ENCODE peak calls at places on chromosomes 5 and 9, in five cellular contexts. H is right lobe of liver, Y is A549, D is ovary, E is stomach. O is an unnamed sample.

GRCh38 chr5:56951946-56952691 is at the start of gene MIER3:
- DNase-seq in H (peak; percentile 84), Y (peak; percentile 75), D (peak; percentile 86), E (peak; percentile 81), O (peak; percentile 88)

GRCh38 chr5:113020461-113021273 is 44.1 kb downstream of the DCP2 start:
- DNase-seq in H (no peak), Y (no peak), D (no peak), E (no peak), O (no peak)

GRCh38 chr5:39249560-39250274 is 30.4 kb upstream of the FYB1 start:
- DNase-seq in H (no peak), Y (no peak), D (no peak), E (no peak), O (no peak)

GRCh38 chr5:112254303-112254702 is 164.8 kb downstream of the EPB41L4A start:
- DNase-seq in H (no peak), Y (no peak), D (no peak), E (no peak), O (no peak)

GRCh38 chr9:76725181-76725580 is 39.1 kb upstream of the PCA3 start:
- DNase-seq in H (no peak), Y (no peak), D (no peak), E (no peak), O (no peak)

GRCh38 chr5:134466241-134467069 is 54.8 kb upstream of the CDKN2AIPNL start:
- DNase-seq in H (peak; percentile 100), Y (peak; percentile 94), D (peak; percentile 99), E (peak; percentile 97), O (peak; percentile 99)

GRCh38 chr9:98627291-98627690 is 81.4 kb downstream of the GABBR2 start:
- DNase-seq in H (no peak), Y (no peak), D (no peak), E (no peak), O (no peak)

GRCh38 chr9:77589046-77589795 is 58.9 kb downstream of the GNA14 start:
- DNase-seq in H (no peak), Y (peak; percentile 77), D (no peak), E (peak; percentile 35), O (no peak)

GRCh38 chr9:5799314-5799713 is 33.6 kb downstream of the ERMP1 start:
- DNase-seq in H (no peak), Y (peak; percentile 73), D (no peak), E (no peak), O (no peak)

GRCh38 chr5:90161399-90161798 is 248.2 kb downstream of the CETN3 start:
- DNase-seq in H (peak; percentile 56), Y (peak; percentile 20), D (peak; percentile 56), E (peak; percentile 33), O (no peak)

GRCh38 chr9:14627513-14627912 is 65.7 kb downstream of the ZDHHC21 start:
- DNase-seq in H (no peak), Y (no peak), D (no peak), E (no peak), O (no peak)

GRCh38 chr5:113331201-113331551 is 103.6 kb downstream of the TSSK1B start:
- DNase-seq in H (no peak), Y (no peak), D (no peak), E (no peak), O (no peak)

GRCh38 chr5:76299592-76299991 is 103.5 kb upstream of the IQGAP2 start:
- DNase-seq in H (no peak), Y (no peak), D (no peak), E (no peak), O (no peak)

GRCh38 chr5:38515648-38516047 is 40.8 kb downstream of the LIFR start:
- DNase-seq in H (no peak), Y (peak; percentile 29), D (no peak), E (no peak), O (no peak)

GRCh38 chr9:89606567-89607311 is 1.9 kb downstream of the GADD45G start:
- DNase-seq in H (peak; percentile 75), Y (no peak), D (peak; percentile 68), E (peak; percentile 78), O (no peak)

GRCh38 chr5:150001660-150002493 is 1.3 kb downstream of the HMGXB3 start:
- DNase-seq in H (peak; percentile 55), Y (peak; percentile 76), D (no peak), E (peak; percentile 37), O (peak; percentile 64)

GRCh38 chr9:137245450-137246421 is 4.6 kb downstream of the TUBB4B start:
- DNase-seq in H (no peak), Y (no peak), D (no peak), E (no peak), O (no peak)

GRCh38 chr9:137242329-137243204 is 1.5 kb downstream of the TUBB4B start:
- DNase-seq in H (no peak), Y (no peak), D (no peak), E (no peak), O (no peak)

GRCh38 chr9:137243626-137244485 is 2.8 kb downstream of the TUBB4B start:
- DNase-seq in H (no peak), Y (no peak), D (no peak), E (no peak), O (no peak)

GRCh38 chr9:137247135-137247915 is 3.8 kb upstream of the STPG3 start:
- DNase-seq in H (no peak), Y (no peak), D (no peak), E (no peak), O (no peak)

DNA sequence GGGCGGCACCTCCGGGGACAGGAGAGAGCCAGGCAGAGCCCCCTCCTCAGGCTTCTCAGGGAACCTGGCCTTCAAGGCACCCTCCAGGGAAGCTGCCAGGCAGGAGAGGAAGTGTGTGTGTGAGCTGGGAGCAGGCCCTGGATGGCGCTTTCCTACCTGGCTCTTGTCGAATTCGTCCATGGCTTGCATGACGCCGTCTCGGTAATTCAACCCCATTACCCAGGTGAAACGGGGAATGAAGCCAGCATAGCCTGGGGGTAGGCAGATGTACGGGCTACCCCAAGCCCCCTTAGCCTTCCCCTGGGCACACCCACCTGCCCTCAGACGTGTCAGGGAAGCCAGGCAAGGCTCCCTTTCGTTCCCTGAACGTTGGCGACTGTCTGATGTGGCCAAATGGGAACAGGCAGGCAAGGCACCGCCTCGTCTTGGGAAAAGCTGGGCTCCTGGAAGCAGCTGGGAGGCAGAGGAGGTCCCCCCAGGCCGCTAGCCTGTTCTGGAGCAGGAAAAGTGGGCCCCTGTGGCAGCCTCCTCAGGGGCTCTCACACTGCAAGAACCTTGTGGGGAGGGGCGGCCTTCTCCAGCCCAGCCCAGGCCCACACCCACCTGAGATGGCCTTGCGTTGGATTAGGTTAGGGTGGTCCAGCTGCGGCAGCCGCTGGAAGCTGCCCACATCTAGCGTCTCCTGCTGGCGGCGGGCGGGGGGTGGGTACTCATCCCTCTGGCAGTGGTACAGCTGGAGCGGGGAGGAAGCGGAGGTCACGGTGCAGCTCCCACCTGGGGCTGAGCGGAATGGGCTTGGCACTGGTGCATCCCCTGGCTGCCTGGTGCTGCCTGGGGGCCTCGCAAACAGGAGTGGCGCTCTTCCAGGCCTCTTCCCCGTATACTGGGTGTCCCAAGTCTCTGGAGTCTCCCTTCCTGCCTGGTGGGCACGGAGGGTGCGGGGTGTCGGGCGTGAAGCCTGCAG is 3.7 kb downstream of the TUBB4B start:
- DNase-seq in H (no peak), Y (no peak), D (no peak), E (no peak), O (no peak)
- TF ChIP-seq POLR2A in H (no peak), Y (no peak), D (no peak), E (no peak), O (no peak)

DNA sequence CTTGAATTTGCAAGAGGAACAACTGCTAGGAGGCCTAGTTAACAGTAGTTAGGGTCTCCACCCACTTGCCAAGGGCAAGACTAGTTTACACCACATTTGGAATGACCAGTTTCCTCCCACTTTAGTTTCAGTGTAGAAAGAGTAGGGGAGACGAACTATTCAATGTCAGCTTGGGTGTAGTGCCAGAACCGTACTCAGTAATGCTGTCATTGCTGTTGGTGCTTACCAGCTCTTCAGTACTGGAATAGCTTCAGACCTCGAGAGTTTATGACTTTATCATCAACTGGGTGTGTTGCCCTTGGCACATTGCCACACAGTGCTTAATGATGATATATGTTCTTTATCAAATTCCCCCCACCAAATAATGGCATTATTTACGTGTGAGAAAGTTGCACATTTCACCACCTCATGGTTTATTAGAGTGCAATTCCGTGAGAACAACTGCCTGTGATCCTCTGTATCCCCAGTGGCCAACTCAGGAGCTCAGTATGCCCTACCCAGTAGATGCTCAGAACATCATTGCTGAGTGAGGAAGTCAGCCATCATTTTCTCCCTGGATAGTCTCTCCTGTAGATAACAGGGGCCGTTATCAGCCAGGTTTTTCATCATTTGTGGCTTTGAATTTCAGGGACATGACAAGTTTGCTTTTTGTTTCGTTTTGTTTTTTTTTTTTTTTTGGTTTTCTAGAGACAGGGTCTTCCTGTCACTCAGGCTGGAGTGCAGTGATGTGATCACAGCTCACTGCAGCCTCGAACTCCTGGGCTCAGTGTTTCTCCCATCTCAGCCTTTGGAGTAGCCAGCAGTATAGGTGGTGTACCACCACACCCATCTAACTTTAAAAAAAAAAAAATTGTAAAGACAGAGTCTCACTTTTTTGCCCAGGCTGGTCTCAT is 67.3 kb downstream of the DOCK8 start:
- DNase-seq in H (no peak), Y (no peak), D (no peak), E (no peak), O (no peak)
- TF ChIP-seq POLR2A in H (no peak), Y (no peak), D (no peak), E (no peak), O (no peak)

GRCh38 chr9:137423001-137423809 is at the start of the genes EXD3 and NOXA1:
- DNase-seq in H (peak; percentile 97), Y (peak; percentile 96), D (peak; percentile 97), E (peak; percentile 96), O (peak; percentile 96)
- TF ChIP-seq POLR2A in H (peak; percentile 40), Y (peak; percentile 36), D (peak; percentile 63), E (no peak), O (no peak)

DNA sequence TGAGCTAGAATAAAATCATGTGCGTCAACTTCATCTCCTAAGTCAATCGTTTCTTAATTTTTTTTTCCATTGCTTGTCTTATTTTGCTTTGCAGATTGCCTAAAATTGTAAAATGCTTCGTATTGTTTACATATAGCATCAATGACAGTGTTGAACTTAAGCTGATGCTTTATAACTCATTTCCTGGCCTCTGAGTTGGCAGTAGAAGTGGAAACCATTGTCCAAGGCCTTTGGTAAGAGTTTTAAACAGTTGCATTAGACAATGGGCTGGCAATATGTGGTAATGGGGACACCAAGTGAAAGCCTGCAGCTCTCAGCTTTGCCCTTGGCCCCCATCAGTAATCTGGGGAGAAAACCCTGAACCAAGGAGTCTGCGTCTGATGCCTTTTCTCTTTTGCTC is 154.8 kb upstream of the GAS1 start:
- DNase-seq in H (no peak), Y (no peak), D (no peak), E (no peak), O (no peak)
- TF ChIP-seq POLR2A in H (no peak), Y (no peak), D (no peak), E (no peak), O (no peak)

DNA sequence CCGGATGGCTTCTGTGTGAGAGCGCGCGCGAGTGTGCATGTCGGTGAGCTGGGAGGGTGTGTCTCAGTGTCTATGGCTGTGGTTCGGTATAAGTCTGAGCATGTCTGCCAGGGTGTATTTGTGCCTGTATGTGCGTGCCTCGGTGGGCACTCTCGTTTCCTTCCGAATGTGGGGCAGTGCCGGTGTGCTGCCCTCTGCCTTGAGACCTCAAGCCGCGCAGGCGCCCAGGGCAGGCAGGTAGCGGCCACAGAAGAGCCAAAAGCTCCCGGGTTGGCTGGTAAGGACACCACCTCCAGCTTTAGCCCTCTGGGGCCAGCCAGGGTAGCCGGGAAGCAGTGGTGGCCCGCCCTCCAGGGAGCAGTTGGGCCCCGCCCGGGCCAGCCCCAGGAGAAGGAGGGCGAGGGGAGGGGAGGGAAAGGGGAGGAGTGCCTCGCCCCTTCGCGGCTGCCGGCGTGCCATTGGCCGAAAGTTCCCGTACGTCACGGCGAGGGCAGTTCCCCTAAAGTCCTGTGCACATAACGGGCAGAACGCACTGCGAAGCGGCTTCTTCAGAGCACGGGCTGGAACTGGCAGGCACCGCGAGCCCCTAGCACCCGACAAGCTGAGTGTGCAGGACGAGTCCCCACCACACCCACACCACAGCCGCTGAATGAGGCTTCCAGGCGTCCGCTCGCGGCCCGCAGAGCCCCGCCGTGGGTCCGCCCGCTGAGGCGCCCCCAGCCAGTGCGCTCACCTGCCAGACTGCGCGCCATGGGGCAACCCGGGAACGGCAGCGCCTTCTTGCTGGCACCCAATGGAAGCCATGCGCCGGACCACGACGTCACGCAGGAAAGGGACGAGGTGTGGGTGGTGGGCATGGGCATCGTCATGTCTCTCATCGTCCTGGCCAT is at the start of gene ADRB2:
- DNase-seq in H (peak; percentile 98), Y (peak; percentile 90), D (peak; percentile 87), E (peak; percentile 95), O (peak; percentile 97)
- TF ChIP-seq POLR2A in H (peak; percentile 95), Y (peak; percentile 84), D (no peak), E (no peak), O (peak; percentile 67)

O was measured in sigmoid colon.